ENCODE peak calls at places on chromosomes 2 and 18, in four cellular contexts. I is GM12878, V is HepG2, A is A549. G is an unnamed sample.

GRCh38 chr2:20514596-20515269 is 67.9 kb downstream of the RHOB start:
- DNase-seq in I (no peak), V (no peak), A (no peak), G (no peak)

GRCh38 chr2:108960006-108960405 is 29.0 kb downstream of the EDAR start:
- DNase-seq in A (no peak), V (no peak), I (no peak), G (no peak)

GRCh38 chr2:51734115-51734514 is 702.2 kb upstream of the NRXN1 start:
- DNase-seq in V (no peak), A (no peak), I (no peak), G (no peak)

GRCh38 chr2:230000118-230000841 is 68.4 kb downstream of the SLC16A14 start:
- DNase-seq in I (peak), A (no peak), V (no peak), G (no peak)

GRCh38 chr2:209425082-209426071 is 1.5 kb downstream of the MAP2 start:
- DNase-seq in I (no peak), A (peak), V (peak), G (peak)

GRCh38 chr2:133434962-133435668 is 133.1 kb downstream of the NCKAP5 start:
- DNase-seq in A (peak), I (no peak), V (no peak), G (no peak)

GRCh38 chr18:2978626-2979025 is 34.3 kb downstream of the LPIN2 start:
- DNase-seq in V (no peak), I (no peak), A (peak), G (no peak)

GRCh38 chr2:101803945-101804696 is 106.6 kb downstream of the MAP4K4 start:
- DNase-seq in A (no peak), V (peak), I (no peak), G (peak)

GRCh38 chr2:26721267-26722032 is 28.9 kb downstream of the KCNK3 start:
- DNase-seq in V (peak), A (peak), I (no peak), G (no peak)

GRCh38 chr2:20640411-20641122 is 10.3 kb downstream of the HS1BP3 start:
- DNase-seq in A (no peak), V (no peak), I (no peak), G (no peak)

GRCh38 chr2:179917272-179917671 is 55.9 kb upstream of the ZNF385B start:
- DNase-seq in V (peak), A (no peak), I (no peak), G (no peak)

GRCh38 chr2:38720613-38721241 is 30.4 kb downstream of the SRSF7 start:
- DNase-seq in V (no peak), I (peak), A (no peak), G (no peak)

GRCh38 chr2:191501390-191502168 is 176.4 kb upstream of the NABP1 start:
- DNase-seq in A (peak), I (no peak), V (peak), G (peak)

GRCh38 chr2:73333564-73333963 is 40.2 kb upstream of the EGR4 start:
- DNase-seq in V (peak), A (no peak), I (no peak), G (no peak)

GRCh38 chr2:16176971-16177480 is 236.7 kb downstream of the MYCN start:
- DNase-seq in V (no peak), I (no peak), A (no peak), G (no peak)

GRCh38 chr18:76822510-76823165 is at the start of gene ZNF236:
- DNase-seq in A (peak), V (peak), I (no peak), G (peak)

GRCh38 chr2:144152817-144153271 is 367.1 kb downstream of the ZEB2 start:
- DNase-seq in I (no peak), A (no peak), V (no peak), G (no peak)

GRCh38 chr18:10559566-10560456 is 34.0 kb downstream of the NAPG start:
- DNase-seq in V (no peak), A (no peak), I (peak), G (peak)

GRCh38 chr2:219122197-219122965 is 38.2 kb downstream of the NHEJ1 start:
- DNase-seq in A (no peak), V (no peak), I (no peak), G (no peak)
- TF ChIP-seq PBX3 in A (no peak), V (no peak), I (no peak), G (no peak)

DNA sequence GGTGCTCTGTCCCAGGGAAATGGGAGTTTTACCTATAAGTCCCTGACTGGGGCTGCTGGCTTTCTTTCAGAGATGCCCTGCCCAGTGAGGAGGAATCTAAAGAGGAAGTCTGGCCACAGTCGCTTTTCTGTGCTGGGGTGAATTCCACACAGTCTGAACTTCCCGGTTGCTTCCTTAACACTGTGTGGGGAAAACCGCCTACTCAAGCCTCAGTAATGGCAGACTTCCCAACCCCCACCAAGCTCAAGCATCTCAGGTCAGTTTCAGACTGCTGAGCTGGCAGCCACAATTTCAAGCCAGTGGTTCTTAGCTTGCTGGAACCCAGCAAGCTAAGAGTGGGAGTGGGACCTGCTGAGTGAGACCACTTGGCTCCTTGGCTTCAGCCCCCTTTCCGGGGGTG is 54.9 kb downstream of the NUP35 start:
- DNase-seq in A (no peak), I (no peak), V (no peak), G (no peak)
- TF ChIP-seq PBX3 in A (no peak), I (no peak), V (no peak), G (no peak)

GRCh38 chr18:58174285-58174684 is 130.3 kb downstream of the NEDD4L start:
- DNase-seq in V (no peak), I (no peak), A (no peak), G (no peak)

GRCh38 chr18:58178476-58178875 is 134.4 kb downstream of the NEDD4L start:
- DNase-seq in A (no peak), V (peak), I (no peak), G (no peak)

GRCh38 chr18:58177886-58178470 is 134.0 kb downstream of the NEDD4L start:
- DNase-seq in V (peak), I (no peak), A (no peak), G (peak)

GRCh38 chr18:58175122-58175687 is 131.2 kb downstream of the NEDD4L start:
- DNase-seq in I (no peak), A (no peak), V (no peak), G (no peak)

GRCh38 chr18:58176915-58177717 is 133.1 kb downstream of the NEDD4L start:
- DNase-seq in I (no peak), A (no peak), V (no peak), G (no peak)
- TF ChIP-seq PBX3 in I (no peak), A (no peak), V (no peak), G (peak)

GRCh38 chr2:186641132-186641806 is 51.4 kb downstream of the ITGAV start:
- DNase-seq in V (no peak), I (peak), A (no peak), G (no peak)
- TF ChIP-seq PBX3 in V (no peak), I (no peak), A (no peak), G (no peak)

GRCh38 chr2:12203528-12203927 is 457.1 kb downstream of the LPIN1 start:
- DNase-seq in V (no peak), I (no peak), A (no peak), G (no peak)

GRCh38 chr2:12202702-12203101 is 456.3 kb downstream of the LPIN1 start:
- DNase-seq in V (no peak), I (no peak), A (no peak), G (no peak)

GRCh38 chr2:12199661-12200258 is 453.3 kb downstream of the LPIN1 start:
- DNase-seq in A (no peak), V (no peak), I (no peak), G (peak)

GRCh38 chr2:12201369-12201768 is 454.9 kb downstream of the LPIN1 start:
- DNase-seq in A (no peak), I (no peak), V (no peak), G (no peak)

DNA sequence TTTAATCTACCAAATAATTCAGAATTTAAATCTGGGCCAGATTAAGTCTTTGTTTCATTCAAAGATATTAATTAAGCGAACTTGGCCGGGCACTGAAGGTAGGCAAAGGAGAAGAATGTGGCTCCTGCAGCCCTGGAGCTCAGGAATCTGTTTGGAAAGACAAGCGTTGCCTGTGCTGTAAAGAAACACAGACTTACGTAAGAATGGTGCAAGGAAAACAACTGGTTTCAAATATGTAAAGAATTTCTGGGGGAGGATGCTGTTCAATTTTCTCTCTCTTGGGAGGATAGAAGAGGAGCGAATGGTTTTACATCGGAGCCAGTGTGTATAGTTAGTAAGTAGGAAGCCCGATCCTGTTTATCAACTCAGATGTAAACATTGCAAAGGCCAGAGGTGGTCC is 455.9 kb downstream of the LPIN1 start:
- DNase-seq in I (no peak), A (no peak), V (no peak), G (no peak)
- TF ChIP-seq PBX3 in I (no peak), A (no peak), V (no peak), G (no peak)

GRCh38 chr2:7289697-7290096 is 372.5 kb downstream of the RNF144A start:
- DNase-seq in A (no peak), I (no peak), V (no peak), G (no peak)

GRCh38 chr2:7288484-7288883 is 371.3 kb downstream of the RNF144A start:
- DNase-seq in I (no peak), A (no peak), V (no peak), G (no peak)

DNA sequence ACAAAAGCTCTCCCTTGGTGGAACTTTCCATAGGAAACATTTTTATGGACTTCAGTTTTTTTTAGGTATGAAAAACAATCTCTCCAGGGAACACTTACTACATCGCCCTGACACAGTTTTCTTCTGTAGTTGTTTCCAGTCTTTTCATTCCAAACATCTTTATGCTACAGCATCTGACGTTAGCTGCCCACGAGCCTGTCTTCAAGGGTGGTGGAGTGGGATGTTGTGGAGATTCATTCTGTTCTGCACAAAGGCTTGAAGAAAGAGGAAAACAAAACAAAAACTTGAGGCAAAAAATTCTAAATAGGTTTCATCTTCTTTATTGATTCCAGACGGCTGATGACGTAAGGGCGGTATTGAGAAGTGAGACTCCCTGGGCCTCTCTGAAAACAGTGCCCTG is 374.9 kb downstream of the RNF144A start:
- DNase-seq in I (no peak), A (no peak), V (no peak), G (no peak)
- TF ChIP-seq PBX3 in I (no peak), A (no peak), V (no peak), G (no peak)

GRCh38 chr2:86673976-86674670 is 46.0 kb upstream of the RMND5A start:
- DNase-seq in A (no peak), I (no peak), V (no peak), G (no peak)

GRCh38 chr2:86675611-86676015 is 44.5 kb upstream of the RMND5A start:
- DNase-seq in A (no peak), V (peak), I (no peak), G (no peak)

GRCh38 chr2:86675104-86675503 is 45.0 kb upstream of the RMND5A start:
- DNase-seq in A (no peak), I (no peak), V (no peak), G (no peak)

DNA sequence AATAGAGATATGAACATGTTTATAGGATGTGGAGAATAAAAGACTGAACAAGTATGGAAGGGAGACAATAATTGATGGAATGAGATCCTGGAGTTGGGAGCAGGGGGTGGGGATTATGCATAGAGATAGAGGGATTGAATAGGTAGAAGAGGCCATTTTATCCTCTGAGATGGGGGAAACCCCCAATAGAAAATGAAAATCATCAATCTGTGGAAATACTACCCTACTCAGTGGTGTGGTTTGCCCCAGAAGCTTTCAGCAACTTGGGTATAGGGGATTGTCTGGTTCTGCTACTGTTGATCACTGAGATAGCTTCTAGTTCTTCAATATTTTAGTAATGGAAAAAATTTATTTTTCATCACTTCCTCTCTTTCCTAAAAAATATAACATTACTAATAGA is 41.1 kb upstream of the RMND5A start:
- DNase-seq in V (no peak), A (no peak), I (no peak), G (no peak)
- TF ChIP-seq PBX3 in V (no peak), A (no peak), I (no peak), G (no peak)

GRCh38 chr2:28626376-28626775 is 125.3 kb upstream of the PPP1CB start:
- DNase-seq in V (no peak), A (no peak), I (no peak), G (no peak)
- TF ChIP-seq PBX3 in V (no peak), A (no peak), I (no peak), G (no peak)

GRCh38 chr2:213202006-213202405 is 50.6 kb upstream of the IKZF2 start:
- DNase-seq in V (no peak), I (no peak), A (no peak), G (no peak)

DNA sequence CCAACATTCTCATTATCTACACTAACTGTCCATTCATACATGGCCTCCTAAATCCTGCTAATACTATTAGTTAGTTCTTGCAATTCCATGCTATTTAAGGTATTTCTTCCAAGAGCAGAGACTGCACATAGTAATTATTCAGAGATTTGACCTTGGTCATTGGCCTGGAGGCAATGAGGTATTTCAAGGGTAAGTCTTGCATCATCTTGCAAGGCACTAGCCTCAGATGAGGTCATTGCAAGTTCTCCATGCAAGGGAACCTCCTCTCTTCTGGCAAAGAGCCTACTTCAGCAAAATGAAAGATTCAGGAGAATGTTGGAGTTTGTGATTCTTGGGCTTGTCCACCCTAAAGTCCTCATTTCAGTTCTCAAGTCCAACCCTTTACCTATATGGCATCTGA is 48.5 kb upstream of the IKZF2 start:
- DNase-seq in A (no peak), V (peak), I (no peak), G (no peak)
- TF ChIP-seq PBX3 in A (no peak), V (no peak), I (no peak), G (no peak)